ENCODE peak calls at places on chromosomes 5 and 9, in seven cellular contexts. G, V, H, R, I, X and K are unnamed samples.

GRCh38 chr5:149135536-149136201 is 5.6 kb upstream of the ABLIM3 start:
- DNase-seq in R (no peak), G (no peak), H (no peak), I (no peak), X (no peak), V (peak; percentile 59), K (no peak)

GRCh38 chr5:144189800-144190429 is 19.2 kb downstream of the KCTD16 start:
- DNase-seq in G (peak; percentile 73), I (no peak), V (peak; percentile 51), H (no peak), R (no peak), X (no peak), K (no peak)

GRCh38 chr5:135108992-135109391 is 75.0 kb upstream of the PITX1 start:
- DNase-seq in I (no peak), G (no peak), R (no peak), H (no peak), V (no peak), X (no peak), K (no peak)

GRCh38 chr5:142843029-142843905 is 73.1 kb downstream of the ARHGAP26 start:
- DNase-seq in X (no peak), V (no peak), I (no peak), R (no peak), G (no peak), H (no peak), K (no peak)

GRCh38 chr9:35856882-35857281 is 13.3 kb downstream of the OR13J1 start:
- DNase-seq in X (no peak), G (no peak), R (no peak), H (no peak), I (no peak), V (no peak), K (no peak)

GRCh38 chr5:34501033-34501432 is 155.1 kb upstream of the RAI14 start:
- DNase-seq in G (no peak), V (no peak), H (no peak), I (no peak), R (no peak), X (no peak), K (no peak)

GRCh38 chr9:116687762-116688160 is 656 bp downstream of the TRIM32 start:
- DNase-seq in R (peak; percentile 28), H (no peak), V (no peak), G (no peak), I (no peak), X (no peak), K (no peak)

GRCh38 chr5:97135868-97136267 is 6.5 kb downstream of the LIX1 start:
- DNase-seq in G (no peak), X (no peak), H (no peak), I (no peak), V (no peak), R (no peak), K (no peak)

GRCh38 chr5:79837707-79838620 is 148.3 kb downstream of the CMYA5 start:
- DNase-seq in V (no peak), I (no peak), G (no peak), H (no peak), X (no peak), R (no peak), K (no peak)

GRCh38 chr5:134240421-134240962 is 14.6 kb upstream of the PPP2CA start:
- DNase-seq in G (no peak), R (no peak), H (no peak), X (no peak), I (peak; percentile 44), V (no peak), K (no peak)

GRCh38 chr5:84273517-84273883 is 111.2 kb downstream of the EDIL3 start:
- DNase-seq in V (no peak), X (no peak), G (no peak), R (no peak), I (no peak), H (no peak), K (no peak)

GRCh38 chr5:153460421-153460820 is 30.0 kb upstream of the GRIA1 start:
- DNase-seq in X (no peak), G (no peak), I (no peak), R (no peak), V (no peak), H (no peak), K (no peak)

GRCh38 chr5:56366986-56367385 is 133.9 kb upstream of the ANKRD55 start:
- DNase-seq in I (no peak), G (no peak), X (no peak), H (no peak), V (no peak), R (no peak), K (no peak)

GRCh38 chr5:69224520-69224919 is 10.2 kb upstream of the CDK7 start:
- DNase-seq in V (peak; percentile 41), G (no peak), I (no peak), H (no peak), X (no peak), R (no peak), K (no peak)

GRCh38 chr9:33375238-33375840 is 27.0 kb downstream of the AQP7 start:
- DNase-seq in H (peak; percentile 76), V (no peak), R (peak; percentile 71), G (no peak), X (no peak), I (no peak), K (no peak)

GRCh38 chr5:148347706-148348105 is 12.3 kb downstream of the SPINK9 start:
- DNase-seq in I (no peak), R (no peak), H (no peak), G (no peak), X (no peak), V (no peak), K (no peak)

GRCh38 chr5:55578771-55579170 is 44.0 kb upstream of the PLPP1 start:
- DNase-seq in V (no peak), X (no peak), I (no peak), H (no peak), R (no peak), G (no peak), K (no peak)

GRCh38 chr5:53112909-53113308 is 3.4 kb upstream of the MOCS2 start:
- DNase-seq in G (no peak), I (peak; percentile 68), R (no peak), H (no peak), V (no peak), X (no peak), K (no peak)

GRCh38 chr9:107161338-107161737 is 121.7 kb upstream of the RAD23B start:
- DNase-seq in V (no peak), I (peak; percentile 6), X (no peak), G (no peak), R (no peak), H (no peak), K (no peak)

GRCh38 chr9:34282096-34282495 is 47.0 kb downstream of the KIF24 start:
- DNase-seq in X (no peak), I (no peak), V (no peak), H (no peak), G (no peak), R (no peak), K (no peak)

GRCh38 chr9:126461029-126461428 is 134.4 kb downstream of the MVB12B start:
- DNase-seq in R (peak; percentile 44), G (no peak), V (no peak), H (no peak), X (no peak), I (no peak), K (no peak)
- TF ChIP-seq POLR2AphosphoS5 in R (no peak), G (no peak), V (no peak), H (no peak), X (no peak), I (no peak), K (no peak)

DNA sequence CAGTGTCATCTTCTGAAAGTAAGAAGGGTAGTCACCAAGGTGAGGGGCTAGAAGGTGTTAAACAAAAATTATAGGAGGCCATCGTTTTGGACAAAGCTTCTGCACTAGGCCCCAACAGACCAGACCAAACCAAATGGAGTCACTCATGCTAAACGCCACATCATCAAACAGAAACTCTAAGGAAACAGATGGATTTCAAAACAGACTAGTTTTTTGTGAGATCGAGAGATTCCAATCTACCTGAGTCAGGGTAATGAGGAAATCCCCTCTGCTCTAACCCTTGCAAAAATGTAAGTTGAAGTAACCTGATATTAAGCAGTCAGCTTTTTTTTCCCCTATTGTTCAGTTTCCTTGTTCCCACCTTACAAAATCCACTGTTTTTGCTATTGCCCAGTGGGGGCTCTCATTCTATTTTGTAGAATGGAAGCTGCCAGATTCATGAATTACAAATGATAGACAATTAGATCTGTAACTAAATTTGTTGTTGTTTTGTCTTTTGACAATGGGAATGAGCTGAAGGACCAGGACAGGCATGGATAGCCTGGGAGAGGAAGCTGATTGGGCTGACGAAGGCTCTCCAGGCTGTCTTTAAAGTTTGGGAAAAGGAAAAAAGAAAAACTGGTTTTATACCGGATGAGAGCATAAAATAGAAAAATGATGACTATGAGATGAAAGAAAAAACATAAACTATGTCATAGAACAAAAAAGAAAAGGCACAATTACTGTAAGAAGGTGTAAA is 94.7 kb upstream of the ADAMTSL1 start:
- DNase-seq in G (no peak), H (no peak), I (no peak), V (no peak), X (peak; percentile 25), R (peak; percentile 63), K (no peak)
- H3K27ac ChIP-seq in G (no peak overlapping the region), H (no peak overlapping the region), I (no peak overlapping the region), V (no peak overlapping the region), X (no peak overlapping the region), R (no peak overlapping the region), K (no peak overlapping the region)

GRCh38 chr5:138468133-138468965 is 3.1 kb downstream of the EGR1 start:
- DNase-seq in G (no peak), X (no peak), I (no peak), H (peak; percentile 35), V (no peak), R (no peak), K (no peak)
- TF ChIP-seq POLR2AphosphoS5 in G (no peak), X (peak; percentile 86), I (no peak), H (peak; percentile 28), V (no peak), R (no peak), K (no peak)

DNA sequence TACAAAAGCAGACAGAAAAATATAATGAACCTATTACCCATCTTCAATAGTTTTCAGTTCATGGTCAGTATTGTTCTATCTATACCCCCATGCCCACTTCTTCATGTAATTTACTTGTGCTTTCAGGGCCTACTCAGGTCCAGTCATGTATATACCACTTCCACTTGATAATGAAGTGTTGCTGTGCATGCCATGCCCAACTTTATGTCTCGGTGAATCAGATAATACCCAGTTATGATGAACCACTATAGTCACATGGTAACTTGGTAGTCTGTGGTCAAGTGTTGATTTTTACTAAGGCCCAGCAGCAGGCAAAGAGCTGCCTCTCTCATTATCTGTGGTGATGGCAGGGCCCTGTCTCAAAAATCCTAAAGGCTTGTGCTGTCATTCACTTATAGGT is 70.7 kb upstream of the IL33 start:
- DNase-seq in I (no peak), G (no peak), H (no peak), V (no peak), X (no peak), R (no peak), K (no peak)
- H3K27ac ChIP-seq in I (no peak overlapping the region), G (no peak overlapping the region), H (no peak overlapping the region), V (no peak overlapping the region), X (no peak overlapping the region), R (no peak overlapping the region), K (no peak overlapping the region)